ENCODE peak calls at places on chromosomes 16 and 17, in seven cellular contexts. M, U, N, Y, X, I and R are unnamed samples.

GRCh38 chr17:10549108-10549842 is at the start of gene MYH2:
- DNase-seq in M (no peak), U (no peak), N (peak), Y (no peak), X (no peak), I (no peak), R (no peak)

GRCh38 chr17:45096141-45096540 is 35.0 kb downstream of the NMT1 start:
- DNase-seq in M (peak), U (no peak), N (peak), Y (no peak), X (no peak), I (no peak), R (peak)

GRCh38 chr16:78523212-78523995 is 423.9 kb downstream of the WWOX start:
- DNase-seq in M (no peak), U (no peak), N (no peak), Y (no peak), X (no peak), I (no peak), R (no peak)

GRCh38 chr16:81730090-81731051 is 48.7 kb upstream of the PLCG2 start:
- DNase-seq in M (peak), U (peak), N (peak), Y (peak), X (peak), I (peak), R (peak)

GRCh38 chr16:24002619-24003018 is 166.8 kb downstream of the PRKCB start:
- DNase-seq in M (no peak), U (no peak), N (no peak), Y (no peak), X (no peak), I (no peak), R (no peak)

GRCh38 chr16:23519282-23519681 is 9.0 kb upstream of the GGA2 start:
- DNase-seq in M (no peak), U (no peak), N (no peak), Y (no peak), X (no peak), I (no peak), R (no peak)

GRCh38 chr16:69384974-69385373 is 833 bp downstream of the TERF2 start:
- DNase-seq in M (no peak), U (no peak), N (no peak), Y (no peak), X (no peak), I (no peak), R (no peak)

GRCh38 chr16:30472328-30472942 is at the start of gene ITGAL:
- DNase-seq in M (no peak), U (peak), N (no peak), Y (peak), X (no peak), I (peak), R (no peak)

GRCh38 chr16:2468142-2468724 is 2.9 kb upstream of the NTN3 start:
- DNase-seq in M (peak), U (no peak), N (peak), Y (peak), X (peak), I (no peak), R (peak)

GRCh38 chr16:77469639-77470038 is 34.8 kb upstream of the ADAMTS18 start:
- DNase-seq in M (no peak), U (no peak), N (no peak), Y (no peak), X (no peak), I (no peak), R (no peak)

GRCh38 chr16:11408261-11408660 is 63.0 kb downstream of the RMI2 start:
- DNase-seq in M (peak), U (no peak), N (no peak), Y (no peak), X (no peak), I (no peak), R (no peak)

GRCh38 chr17:41627316-41628072 is 3.1 kb upstream of the KRT17 start:
- DNase-seq in M (no peak), U (no peak), N (no peak), Y (peak), X (no peak), I (no peak), R (no peak)

GRCh38 chr17:35041390-35041789 is 22.1 kb downstream of the RFFL start:
- DNase-seq in M (no peak), U (no peak), N (no peak), Y (no peak), X (no peak), I (no peak), R (no peak)

GRCh38 chr16:1537138-1537577 is 3.7 kb downstream of the TMEM204 start:
- DNase-seq in M (no peak), U (no peak), N (no peak), Y (no peak), X (no peak), I (no peak), R (no peak)

GRCh38 chr16:79644977-79645667 is 44.6 kb upstream of the MAF start:
- DNase-seq in M (no peak), U (no peak), N (no peak), Y (no peak), X (no peak), I (no peak), R (no peak)

GRCh38 chr16:22727285-22728166 is 86.4 kb upstream of the HS3ST2 start:
- DNase-seq in M (no peak), U (no peak), N (no peak), Y (no peak), X (no peak), I (no peak), R (no peak)

GRCh38 chr16:71499775-71500364 is 10.7 kb upstream of the ZNF19 start:
- DNase-seq in M (peak), U (peak), N (peak), Y (peak), X (peak), I (peak), R (peak)

GRCh38 chr17:18309202-18309601 is 5.6 kb downstream of the TOP3A start:
- DNase-seq in M (no peak), U (no peak), N (no peak), Y (no peak), X (no peak), I (no peak), R (no peak)

GRCh38 chr17:65228287-65228686 is 91.1 kb downstream of the RGS9 start:
- DNase-seq in M (no peak), U (no peak), N (no peak), Y (no peak), X (no peak), I (no peak), R (no peak)

GRCh38 chr17:32873114-32873513 is 3.8 kb downstream of the MYO1D start:
- DNase-seq in M (no peak), U (no peak), N (no peak), Y (no peak), X (no peak), I (no peak), R (no peak)

GRCh38 chr17:32871736-32872135 is 5.2 kb downstream of the MYO1D start:
- DNase-seq in M (no peak), U (peak), N (no peak), Y (no peak), X (no peak), I (no peak), R (no peak)

GRCh38 chr17:32869345-32870026 is 7.4 kb downstream of the MYO1D start:
- DNase-seq in M (no peak), U (no peak), N (no peak), Y (no peak), X (no peak), I (no peak), R (no peak)

GRCh38 chr17:32870969-32871368 is 6.0 kb downstream of the MYO1D start:
- DNase-seq in M (no peak), U (no peak), N (no peak), Y (no peak), X (no peak), I (no peak), R (no peak)

GRCh38 chr17:32870027-32870670 is 6.8 kb downstream of the MYO1D start:
- DNase-seq in M (no peak), U (peak), N (no peak), Y (no peak), X (no peak), I (no peak), R (no peak)
- H3K27ac ChIP-seq in M (no peak), U (peak), N (no peak), Y (peak), X (no peak), I (no peak), R (no peak)

DNA sequence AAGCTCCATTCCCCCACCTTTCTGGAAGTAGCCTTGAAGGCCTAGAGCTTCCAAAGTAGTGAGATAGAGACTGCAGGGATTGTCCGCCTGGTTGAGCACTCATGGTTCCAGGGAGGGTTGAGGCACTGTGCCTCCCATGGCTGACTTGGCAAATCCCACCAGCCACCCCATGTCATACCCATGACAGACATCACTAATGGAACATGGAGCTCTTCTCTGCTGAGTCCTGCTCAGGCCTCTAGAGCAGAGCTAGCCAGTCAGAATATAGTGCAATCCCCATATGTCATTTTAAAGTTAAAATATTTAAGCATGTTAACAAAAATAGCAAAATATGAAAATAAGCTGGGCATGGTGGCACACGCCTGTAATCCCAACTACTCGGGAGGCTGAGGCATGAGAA is 28.8 kb downstream of the UNC13D start:
- DNase-seq in M (no peak), U (no peak), N (no peak), Y (no peak), X (no peak), I (no peak), R (no peak)
- H3K27ac ChIP-seq in M (peak), U (no peak), N (no peak), Y (no peak), X (no peak), I (no peak), R (peak)

DNA sequence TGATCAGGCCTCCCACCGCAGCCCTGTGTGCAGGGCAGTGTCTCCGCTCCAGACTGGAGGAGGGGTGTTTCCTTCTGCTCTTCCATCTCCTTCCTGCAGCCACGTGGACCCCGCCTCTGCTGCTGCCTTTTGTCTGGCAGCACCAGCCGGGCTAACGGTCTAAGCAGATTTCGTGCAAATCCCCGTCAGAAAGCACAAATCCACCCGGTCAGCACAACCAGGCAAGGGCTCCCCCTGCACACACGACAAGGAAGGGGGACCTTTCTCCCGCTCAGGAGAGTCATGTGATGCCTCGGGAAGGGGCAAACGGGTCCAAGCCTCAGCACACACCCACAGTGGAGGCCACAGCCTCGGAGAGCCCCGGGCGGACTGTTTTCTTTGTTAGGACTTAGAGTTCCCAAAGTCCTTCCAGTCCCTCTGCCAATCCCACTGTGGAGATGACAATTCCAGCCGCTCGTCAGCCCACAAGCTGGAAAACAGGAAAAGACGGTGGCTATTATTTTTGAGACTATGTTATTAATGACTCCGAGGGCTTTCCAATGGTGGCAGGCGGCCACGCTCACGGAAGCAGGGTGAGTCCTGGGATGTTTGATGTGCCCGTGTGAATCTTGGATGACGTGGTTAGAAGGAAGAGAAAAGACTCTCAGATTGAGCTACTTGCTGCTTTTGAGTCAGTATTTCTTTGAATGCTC is 22.5 kb upstream of the MEAK7 start:
- DNase-seq in M (peak), U (no peak), N (peak), Y (no peak), X (no peak), I (no peak), R (no peak)
- H3K27ac ChIP-seq in M (peak), U (peak), N (peak), Y (peak), X (no peak), I (peak), R (no peak)

GRCh38 chr17:1577186-1577585 is 14.6 kb upstream of the PITPNA start:
- DNase-seq in M (peak), U (peak), N (no peak), Y (peak), X (peak), I (peak), R (no peak)
- H3K27ac ChIP-seq in M (peak), U (peak), N (no peak), Y (peak), X (peak), I (peak), R (peak)

GRCh38 chr17:43531955-43532354 is 14.2 kb downstream of the ETV4 start:
- DNase-seq in M (no peak), U (no peak), N (no peak), Y (no peak), X (no peak), I (no peak), R (no peak)
- H3K27ac ChIP-seq in M (no peak), U (no peak), N (no peak), Y (peak), X (no peak), I (no peak), R (no peak)